ENCODE peak calls at places on chromosomes 7 and 10, in six cellular contexts. J, A, Y, I, M and N are unnamed samples.

GRCh38 chr7:108049962-108050361 is 47.0 kb upstream of the LAMB1 start:
- DNase-seq in J (no peak), A (no peak), Y (no peak), I (no peak), M (no peak), N (no peak)

GRCh38 chr7:20113423-20114027 is 103.7 kb downstream of the MACC1 start:
- DNase-seq in J (no peak), A (no peak), Y (no peak), I (no peak), M (no peak), N (no peak)

GRCh38 chr7:5479133-5479745 is 55.6 kb upstream of the TNRC18 start:
- DNase-seq in J (no peak), A (no peak), Y (no peak), I (no peak), M (no peak), N (no peak)

GRCh38 chr7:134553976-134554375 is 5.1 kb downstream of the AKR1B15 start:
- DNase-seq in J (no peak), A (no peak), Y (no peak), I (no peak), M (no peak), N (no peak)

GRCh38 chr10:14534152-14534551 is 203.4 kb upstream of the FRMD4A start:
- DNase-seq in J (no peak), A (peak; percentile 48), Y (no peak), I (no peak), M (no peak), N (no peak)

GRCh38 chr10:16828731-16829175 is 11.5 kb upstream of the RSU1 start:
- DNase-seq in J (no peak), A (peak; percentile 10), Y (no peak), I (no peak), M (no peak), N (no peak)

GRCh38 chr7:79495544-79496272 is 42.2 kb upstream of the MAGI2 start:
- DNase-seq in J (no peak), A (no peak), Y (no peak), I (no peak), M (no peak), N (no peak)

GRCh38 chr7:31852438-31852837 is 165.4 kb downstream of the PPP1R17 start:
- DNase-seq in J (no peak), A (no peak), Y (no peak), I (no peak), M (no peak), N (no peak)

GRCh38 chr7:88546808-88547207 is 212.7 kb upstream of the ZNF804B start:
- DNase-seq in J (no peak), A (no peak), Y (no peak), I (no peak), M (no peak), N (no peak)

GRCh38 chr10:14659626-14660196 is 115.0 kb downstream of the FAM107B start:
- DNase-seq in J (peak; percentile 26), A (peak; percentile 49), Y (no peak), I (no peak), M (no peak), N (peak; percentile 39)